ENCODE peak calls at places on chromosomes 3 and 15, in four cellular contexts. S is GM23338, E is upper lobe of right lung, H is fibroblast of lung. M is an unnamed sample.

GRCh38 chr3:128845119-128845518 is 34.3 kb upstream of the ACAD9 start:
- DNase-seq in E (no peak), S (peak; percentile 73), H (no peak), M (no peak)

GRCh38 chr3:145557405-145557804 is 603.6 kb downstream of the PLOD2 start:
- DNase-seq in E (no peak), S (peak; percentile 50), H (peak; percentile 58), M (no peak)

GRCh38 chr3:108388136-108389132 is 92.1 kb downstream of the HHLA2 start:
- DNase-seq in S (no peak), H (peak; percentile 70), E (no peak), M (no peak)

GRCh38 chr3:54262541-54262940 is 140.2 kb downstream of the CACNA2D3 start:
- DNase-seq in H (no peak), S (no peak), E (no peak), M (no peak)

GRCh38 chr3:15439476-15439875 is 12.1 kb downstream of the EAF1 start:
- DNase-seq in S (no peak), E (no peak), H (peak; percentile 63), M (no peak)

GRCh38 chr3:101850327-101851048 is 1.2 kb downstream of the NFKBIZ start:
- DNase-seq in H (peak; percentile 75), S (no peak), E (no peak), M (no peak)

GRCh38 chr3:42505203-42505848 is 2.9 kb downstream of the VIPR1 start:
- DNase-seq in E (peak; percentile 59), H (no peak), S (no peak), M (peak; percentile 47)

GRCh38 chr3:184380627-184381260 is 890 bp downstream of the CHRD start:
- DNase-seq in E (no peak), S (no peak), H (no peak), M (peak; percentile 64)

GRCh38 chr15:66611257-66612053 is 45.7 kb upstream of the LCTL start:
- DNase-seq in E (peak; percentile 72), H (no peak), S (peak; percentile 22), M (no peak)

GRCh38 chr3:3737511-3737910 is 61.7 kb upstream of the LRRN1 start:
- DNase-seq in E (no peak), H (no peak), S (no peak), M (no peak)

GRCh38 chr3:141181819-141182218 is 49.8 kb upstream of the PXYLP1 start:
- DNase-seq in H (no peak), S (no peak), E (no peak), M (no peak)

GRCh38 chr3:141796436-141797166 is 33.4 kb downstream of the GRK7 start:
- DNase-seq in S (no peak), E (no peak), H (peak; percentile 85), M (no peak)

GRCh38 chr3:59660376-59660775 is 610.6 kb upstream of the CFAP20DC start:
- DNase-seq in H (peak; percentile 28), S (no peak), E (no peak), M (no peak)

GRCh38 chr3:126212250-126212628 is 31.9 kb upstream of the ALDH1L1 start:
- DNase-seq in E (no peak), H (no peak), S (no peak), M (no peak)

GRCh38 chr3:141333796-141334626 is 34.3 kb upstream of the ZBTB38 start:
- DNase-seq in E (no peak), H (peak; percentile 74), S (no peak), M (no peak)

GRCh38 chr3:71176366-71176765 is 407.2 kb downstream of the FOXP1 start:
- DNase-seq in H (no peak), S (peak; percentile 63), E (no peak), M (no peak)
- TF ChIP-seq CTCF in H (no peak), S (peak; percentile 34), E (no peak), M (no peak)

GRCh38 chr3:69088033-69088432 is 3.3 kb downstream of the ARL6IP5 start:
- DNase-seq in H (peak; percentile 63), S (no peak), E (no peak), M (no peak)
- H3K4me1 ChIP-seq in H (peaks cover 41% of the 10 kb centered on the region), S (peaks cover 53% of the 10 kb centered on the region), E (peaks cover 80% of the 10 kb centered on the region), M (peaks cover 2% of the 10 kb centered on the region)

DNA sequence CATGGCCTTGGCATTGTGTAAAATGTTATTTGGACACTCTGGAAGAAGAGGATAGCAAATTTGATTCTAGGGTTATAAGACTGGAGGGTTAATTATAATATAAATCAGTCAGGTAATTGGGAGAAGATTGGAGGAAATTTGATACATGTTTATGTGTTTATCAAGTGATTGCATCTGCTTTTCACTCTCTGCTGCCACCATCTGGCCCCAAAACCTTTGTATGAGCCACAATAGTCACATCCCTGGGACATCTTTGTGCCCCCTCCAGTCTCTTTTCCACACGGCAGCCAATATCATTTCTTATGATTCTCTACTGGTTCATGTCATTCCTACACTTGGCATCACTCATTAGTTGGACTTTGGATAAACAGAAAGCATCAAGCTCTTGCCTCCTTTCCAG is 602.2 kb upstream of the SUCLG2 start:
- DNase-seq in E (no peak), S (peak; percentile 70), H (no peak), M (no peak)
- TF ChIP-seq CTCF in E (peak; percentile 18), S (peak; percentile 61), H (peak; percentile 4), M (no peak)

GRCh38 chr15:31101262-31102048 is at the start of gene TRPM1:
- DNase-seq in S (no peak), E (no peak), H (no peak), M (no peak)
- H3K4me1 ChIP-seq in S (peaks cover 19% of the 10 kb centered on the region), E (no peaks in the 10 kb centered on the region), H (no peaks in the 10 kb centered on the region), M (no peaks in the 10 kb centered on the region)